ENCODE peak calls at places on chromosomes 2 and 18, in four cellular contexts. One of them, this sample, is unnamed.

GRCh38 chr2:160054984-160055725 is 7.3 kb downstream of the PLA2R1 start:
- DNase-seq in amygdala: no peak
- DNase-seq in lower leg skin: no peak
- DNase-seq in pons: no peak
- DNase-seq in this sample: no peak

GRCh38 chr2:43090317-43090716 is 136.1 kb downstream of the ZFP36L2 start:
- DNase-seq in lower leg skin: no peak
- DNase-seq in pons: no peak
- DNase-seq in amygdala: no peak
- DNase-seq in this sample: no peak

GRCh38 chr2:235494716-235495372 is 1.0 kb downstream of the AGAP1 start:
- DNase-seq in lower leg skin: no peak
- DNase-seq in amygdala: no peak
- DNase-seq in pons: no peak
- DNase-seq in this sample: peak

GRCh38 chr2:63058149-63058741 is 7.6 kb downstream of the OTX1 start:
- DNase-seq in lower leg skin: no peak
- DNase-seq in amygdala: no peak
- DNase-seq in pons: no peak
- DNase-seq in this sample: no peak

GRCh38 chr2:170411660-170412059 is 233.7 kb downstream of the MYO3B start:
- DNase-seq in amygdala: no peak
- DNase-seq in pons: no peak
- DNase-seq in lower leg skin: no peak
- DNase-seq in this sample: no peak

GRCh38 chr2:203340791-203341487 is 12.7 kb downstream of the ABI2 start:
- DNase-seq in pons: no peak
- DNase-seq in amygdala: no peak
- DNase-seq in lower leg skin: no peak
- DNase-seq in this sample: no peak

GRCh38 chr18:58558514-58558913 is 70.4 kb downstream of the ALPK2 start:
- DNase-seq in pons: no peak
- DNase-seq in lower leg skin: no peak
- DNase-seq in amygdala: no peak
- DNase-seq in this sample: no peak

GRCh38 chr2:191866675-191867506 is 20.0 kb upstream of the CAVIN2 start:
- DNase-seq in pons: peak
- DNase-seq in lower leg skin: no peak
- DNase-seq in amygdala: no peak
- DNase-seq in this sample: no peak

GRCh38 chr2:241665731-241666440 is 20.7 kb downstream of the DTYMK start:
- DNase-seq in lower leg skin: no peak
- DNase-seq in pons: no peak
- DNase-seq in amygdala: no peak
- DNase-seq in this sample: no peak

GRCh38 chr18:22467760-22468553 is 50.2 kb upstream of the CTAGE1 start:
- DNase-seq in lower leg skin: no peak
- DNase-seq in amygdala: no peak
- DNase-seq in pons: no peak
- DNase-seq in this sample: peak